ENCODE peak calls at places on chromosome 21, in six cellular contexts. U is ovary, Y is astrocyte of the spinal cord, T is aorta, R is A549, E is AG04450. I is an unnamed sample.

GRCh38 chr21:31198575-31198974 is 145.5 kb downstream of the TIAM1 start:
- DNase-seq in U (no peak), Y (peak), T (no peak), R (peak), E (peak), I (peak)

GRCh38 chr21:46454142-46454541 is 4.5 kb upstream of the DIP2A start:
- DNase-seq in U (no peak), Y (no peak), T (no peak), R (no peak), E (no peak), I (peak)

GRCh38 chr21:38129711-38130110 is 127.1 kb upstream of the KCNJ15 start:
- DNase-seq in U (no peak), Y (no peak), T (no peak), R (no peak), E (no peak), I (no peak)

GRCh38 chr21:32956257-32956656 is 69.5 kb upstream of the OLIG2 start:
- DNase-seq in U (no peak), Y (no peak), T (no peak), R (no peak), E (no peak), I (no peak)

GRCh38 chr21:42466700-42467612 is 29.1 kb downstream of the RSPH1 start:
- DNase-seq in U (no peak), Y (peak), T (no peak), R (no peak), E (no peak), I (peak)

GRCh38 chr21:29237110-29238051 is 61.3 kb upstream of the BACH1 start:
- DNase-seq in U (no peak), Y (no peak), T (peak), R (no peak), E (no peak), I (peak)

GRCh38 chr21:46604975-46605758 is at the start of gene S100B:
- DNase-seq in U (no peak), Y (no peak), T (no peak), R (no peak), E (no peak), I (peak)

GRCh38 chr21:41625428-41625827 is 117.5 kb upstream of the TMPRSS2 start:
- DNase-seq in U (no peak), Y (no peak), T (no peak), R (no peak), E (no peak), I (no peak)

GRCh38 chr21:15795533-15795932 is 65.8 kb downstream of the USP25 start:
- DNase-seq in U (no peak), Y (no peak), T (no peak), R (no peak), E (no peak), I (no peak)

GRCh38 chr21:43782741-43783700 is 6.4 kb upstream of the RRP1 start:
- DNase-seq in U (no peak), Y (no peak), T (no peak), R (no peak), E (no peak), I (peak)

GRCh38 chr21:43343992-43344886 is 82.7 kb downstream of the SIK1 start:
- DNase-seq in U (no peak), Y (no peak), T (no peak), R (peak), E (no peak), I (no peak)

GRCh38 chr21:17925900-17926299 is 106.7 kb upstream of the C21orf91 start:
- DNase-seq in U (no peak), Y (peak), T (no peak), R (no peak), E (no peak), I (peak)

GRCh38 chr21:29697555-29698193 is 242.1 kb downstream of the GRIK1 start:
- DNase-seq in U (no peak), Y (no peak), T (no peak), R (no peak), E (no peak), I (peak)

GRCh38 chr21:39869141-39869818 is 2.0 kb downstream of the PCP4 start:
- DNase-seq in U (no peak), Y (no peak), T (no peak), R (no peak), E (no peak), I (no peak)

GRCh38 chr21:38811257-38811656 is 5.5 kb downstream of the ETS2 start:
- DNase-seq in U (no peak), Y (peak), T (no peak), R (no peak), E (peak), I (peak)

GRCh38 chr21:37005548-37006242 is 807 bp upstream of the RIPPLY3 start:
- DNase-seq in U (no peak), Y (no peak), T (no peak), R (no peak), E (no peak), I (no peak)

GRCh38 chr21:37006243-37006520 is 320 bp upstream of the RIPPLY3 start:
- DNase-seq in U (no peak), Y (no peak), T (no peak), R (no peak), E (no peak), I (no peak)

GRCh38 chr21:37008705-37009104 is 2.2 kb downstream of the RIPPLY3 start:
- DNase-seq in U (no peak), Y (no peak), T (no peak), R (no peak), E (no peak), I (no peak)

GRCh38 chr21:37009740-37010341 is 3.3 kb downstream of the RIPPLY3 start:
- DNase-seq in U (peak), Y (peak), T (peak), R (peak), E (peak), I (peak)

DNA sequence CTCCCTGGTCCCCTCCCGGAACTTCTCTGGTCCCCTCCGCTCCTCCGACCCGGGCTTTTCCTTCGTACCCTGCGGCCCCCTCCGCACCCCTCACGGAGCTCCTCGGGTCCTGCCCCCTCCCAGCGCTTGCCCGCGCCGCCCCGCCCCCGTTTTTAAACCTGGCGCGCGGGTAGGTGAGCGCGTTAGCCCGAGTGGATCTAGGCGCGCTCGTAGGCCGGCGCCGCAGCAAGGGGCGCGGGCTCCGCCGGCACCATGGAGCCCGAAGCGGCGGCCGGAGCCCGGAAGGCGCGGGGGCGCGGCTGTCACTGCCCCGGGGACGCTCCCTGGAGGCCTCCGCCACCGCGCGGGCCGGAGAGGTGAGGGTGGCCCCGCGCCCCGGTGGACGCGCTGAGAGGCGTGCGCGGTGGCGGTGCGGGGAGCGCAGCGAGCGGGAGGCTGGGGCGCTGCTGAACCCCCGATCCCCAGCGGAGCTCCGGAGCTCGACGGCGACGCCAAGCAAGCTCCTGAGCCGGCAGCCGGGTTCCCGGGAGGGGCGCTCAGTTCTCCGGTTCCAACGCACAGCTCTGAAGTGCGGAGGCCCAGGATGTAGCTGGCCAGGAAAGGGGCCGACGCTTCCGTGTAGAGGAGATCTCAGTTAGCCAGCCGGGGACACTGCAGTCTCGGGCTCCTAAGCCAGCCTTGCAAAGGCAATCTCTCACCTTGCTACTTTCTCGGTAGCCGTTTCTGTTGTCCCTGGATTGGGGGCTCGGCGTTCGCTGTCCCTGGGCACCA is at the start of gene RIPPLY3:
- DNase-seq in U (no peak), Y (peak), T (no peak), R (no peak), E (no peak), I (peak)
- H3K4me3 ChIP-seq in U (peak), Y (peak), T (peak), R (peak), E (peak), I (peak)

GRCh38 chr21:34936299-34936698 is 112.8 kb downstream of the RUNX1 start:
- DNase-seq in U (no peak), Y (no peak), T (no peak), R (no peak), E (no peak), I (no peak)
- H3K4me3 ChIP-seq in U (no peak), Y (no peak), T (no peak), R (no peak), E (peak), I (no peak)

GRCh38 chr21:20997633-20998455 is at the start of gene NCAM2:
- DNase-seq in U (peak), Y (peak), T (peak), R (no peak), E (peak), I (peak)

GRCh38 chr21:20996421-20997307 is 1.5 kb upstream of the NCAM2 start:
- DNase-seq in U (no peak), Y (peak), T (no peak), R (no peak), E (no peak), I (no peak)

GRCh38 chr21:20998886-20999285 is 677 bp downstream of the NCAM2 start:
- DNase-seq in U (no peak), Y (no peak), T (no peak), R (no peak), E (no peak), I (peak)

GRCh38 chr21:20998456-20998789 is 214 bp downstream of the NCAM2 start:
- DNase-seq in U (no peak), Y (no peak), T (no peak), R (no peak), E (no peak), I (no peak)

GRCh38 chr21:20997308-20997632 is 939 bp upstream of the NCAM2 start:
- DNase-seq in U (no peak), Y (no peak), T (no peak), R (no peak), E (no peak), I (no peak)
- H3K4me3 ChIP-seq in U (peak), Y (peak), T (no peak), R (no peak), E (peak), I (peak)

GRCh38 chr21:45109831-45110492 is 35.6 kb downstream of the ADARB1 start:
- DNase-seq in U (no peak), Y (peak), T (no peak), R (no peak), E (no peak), I (no peak)
- H3K4me3 ChIP-seq in U (no peak), Y (no peak), T (no peak), R (no peak), E (no peak), I (no peak)